ENCODE peak calls at places on chromosomes 13 and 19, in ten cellular contexts. M, J, H, S, V, C, Q, L, T and O are unnamed samples. For H3K9me3, the result is how much of the 10 kb centered on the place peaks cover.

GRCh38 chr19:405138-405965 is 3.6 kb downstream of the C2CD4C start:
- DNase-seq in M (no peak), J (no peak), H (peak), S (no peak), V (no peak), C (no peak), Q (peak), L (no peak), T (no peak), O (no peak)

GRCh38 chr19:47781590-47782318 is 3.3 kb downstream of the SELENOW start:
- DNase-seq in M (no peak), J (no peak), H (no peak), S (peak), V (no peak), C (peak), Q (no peak), L (no peak), T (peak), O (no peak)

GRCh38 chr19:35531291-35531690 is 2.0 kb upstream of the GAPDHS start:
- DNase-seq in M (no peak), J (no peak), H (no peak), S (no peak), V (no peak), C (no peak), Q (no peak), L (peak), T (no peak), O (no peak)

GRCh38 chr13:108086678-108087077 is 128.7 kb downstream of the LIG4 start:
- DNase-seq in M (no peak), J (no peak), H (no peak), S (no peak), V (no peak), C (peak), Q (no peak), L (peak), T (no peak), O (no peak)

GRCh38 chr13:67223024-67223423 is 7.1 kb downstream of the PCDH9 start:
- DNase-seq in M (no peak), J (no peak), H (no peak), S (no peak), V (no peak), C (peak), Q (no peak), L (no peak), T (no peak), O (no peak)

GRCh38 chr19:18659281-18660050 is 22.6 kb downstream of the KLHL26 start:
- DNase-seq in M (no peak), J (no peak), H (no peak), S (peak), V (no peak), C (peak), Q (no peak), L (no peak), T (peak), O (no peak)

GRCh38 chr19:558770-559439 is 13.5 kb upstream of the BSG start:
- DNase-seq in M (no peak), J (no peak), H (peak), S (no peak), V (no peak), C (no peak), Q (no peak), L (no peak), T (no peak), O (no peak)

GRCh38 chr19:18063463-18063862 is 23.3 kb downstream of the IL12RB1 start:
- DNase-seq in M (no peak), J (no peak), H (no peak), S (no peak), V (no peak), C (no peak), Q (peak), L (peak), T (no peak), O (no peak)

GRCh38 chr13:27300941-27301586 is 30.4 kb downstream of the RASL11A start:
- DNase-seq in M (no peak), J (no peak), H (no peak), S (no peak), V (no peak), C (no peak), Q (no peak), L (no peak), T (no peak), O (no peak)

GRCh38 chr19:2983351-2984195 is 6.2 kb downstream of the TLE6 start:
- DNase-seq in M (peak), J (peak), H (peak), S (peak), V (no peak), C (peak), Q (no peak), L (peak), T (peak), O (no peak)

GRCh38 chr19:45528149-45528743 is 21.0 kb downstream of the VASP start:
- DNase-seq in M (peak), J (no peak), H (no peak), S (no peak), V (no peak), C (peak), Q (no peak), L (peak), T (no peak), O (peak)

GRCh38 chr19:8577247-8577646 is at the start of gene MYO1F:
- DNase-seq in M (no peak), J (no peak), H (peak), S (peak), V (no peak), C (no peak), Q (peak), L (no peak), T (peak), O (no peak)

GRCh38 chr13:25905411-25906010 is 146.3 kb downstream of the SHISA2 start:
- DNase-seq in M (no peak), J (no peak), H (peak), S (no peak), V (no peak), C (no peak), Q (no peak), L (no peak), T (no peak), O (no peak)

GRCh38 chr13:29522044-29522685 is 73.3 kb downstream of the SLC7A1 start:
- DNase-seq in M (no peak), J (peak), H (no peak), S (peak), V (no peak), C (peak), Q (no peak), L (no peak), T (no peak), O (no peak)

GRCh38 chr19:27822336-27822735 is 1390.6 kb downstream of the UQCRFS1 start:
- DNase-seq in M (no peak), J (no peak), H (no peak), S (no peak), V (no peak), C (peak), Q (no peak), L (no peak), T (no peak), O (no peak)

GRCh38 chr19:27828781-27829275 is 1384.1 kb downstream of the UQCRFS1 start:
- DNase-seq in M (no peak), J (no peak), H (no peak), S (no peak), V (no peak), C (no peak), Q (no peak), L (no peak), T (no peak), O (no peak)

GRCh38 chr19:27821418-27822018 is 1391.4 kb downstream of the UQCRFS1 start:
- DNase-seq in M (no peak), J (no peak), H (no peak), S (no peak), V (no peak), C (no peak), Q (no peak), L (no peak), T (no peak), O (no peak)

GRCh38 chr19:27824108-27824507 is 1388.8 kb downstream of the UQCRFS1 start:
- DNase-seq in M (no peak), J (no peak), H (no peak), S (no peak), V (no peak), C (peak), Q (no peak), L (no peak), T (no peak), O (no peak)
- H3K9me3 ChIP-seq in M (under half), J (under half), H (under half), S (under half), V (under half), C (under half), Q (under half), L (under half), T (under half), O (under half)

DNA sequence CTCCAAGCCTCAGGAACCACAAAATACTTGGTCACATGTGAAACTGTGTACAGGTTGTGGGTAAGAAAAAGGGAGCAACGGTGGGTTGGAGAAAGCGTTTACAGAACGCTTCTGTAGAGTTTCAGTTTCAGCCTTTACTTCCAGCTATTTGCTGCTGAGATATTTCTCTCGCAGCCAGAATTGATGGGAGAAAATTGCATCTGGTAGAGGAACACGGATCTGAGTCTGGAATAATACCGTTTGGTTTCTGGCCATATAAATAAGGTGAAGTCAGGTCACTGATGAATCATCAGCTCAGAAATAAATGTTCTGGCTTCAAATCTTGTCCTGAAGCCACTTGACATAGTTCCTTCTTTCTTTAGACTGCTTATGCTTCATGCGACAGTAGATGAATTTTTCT is 20.3 kb upstream of the RFC3 start:
- DNase-seq in M (no peak), J (no peak), H (no peak), S (peak), V (no peak), C (peak), Q (no peak), L (no peak), T (no peak), O (no peak)
- H3K27ac ChIP-seq in M (no peak), J (no peak), H (peak), S (peak), V (no peak), C (no peak), Q (no peak), L (no peak), T (peak), O (no peak)

DNA sequence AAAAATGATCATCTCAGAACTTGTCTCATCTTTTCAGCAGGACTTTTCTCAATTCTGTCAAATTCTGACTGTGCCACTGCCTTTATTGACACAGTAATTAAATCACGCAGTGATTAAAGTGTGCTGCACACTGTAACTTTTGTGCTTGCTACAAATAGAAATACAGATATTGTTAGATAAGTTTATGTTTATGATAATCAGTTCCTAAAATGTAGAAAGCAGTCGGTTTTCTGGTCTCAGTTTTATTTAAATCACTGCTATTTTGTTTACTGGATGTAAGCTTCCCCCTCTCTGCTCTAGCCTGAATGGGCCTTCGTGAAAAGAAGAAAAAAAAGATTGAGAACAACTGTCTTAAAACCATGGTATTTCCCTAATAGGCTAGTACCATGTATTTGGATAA is 258.8 kb upstream of the STARD13 start:
- DNase-seq in M (no peak), J (no peak), H (no peak), S (no peak), V (no peak), C (no peak), Q (no peak), L (no peak), T (no peak), O (no peak)
- H3K4me3 ChIP-seq in M (no peak), J (no peak), H (no peak), S (no peak), V (no peak), C (no peak), Q (no peak), L (peak), T (peak), O (no peak)

GRCh38 chr19:57623091-57623490 is 9.0 kb downstream of the ZNF134 start:
- DNase-seq in M (no peak), J (no peak), H (no peak), S (no peak), V (no peak), C (no peak), Q (no peak), L (no peak), T (no peak), O (no peak)
- H3K9me3 ChIP-seq in M (under half), J (half or more), H (half or more), S (under half), V (half or more), C (under half), Q (under half), L (half or more), T (half or more), O (under half)

DNA sequence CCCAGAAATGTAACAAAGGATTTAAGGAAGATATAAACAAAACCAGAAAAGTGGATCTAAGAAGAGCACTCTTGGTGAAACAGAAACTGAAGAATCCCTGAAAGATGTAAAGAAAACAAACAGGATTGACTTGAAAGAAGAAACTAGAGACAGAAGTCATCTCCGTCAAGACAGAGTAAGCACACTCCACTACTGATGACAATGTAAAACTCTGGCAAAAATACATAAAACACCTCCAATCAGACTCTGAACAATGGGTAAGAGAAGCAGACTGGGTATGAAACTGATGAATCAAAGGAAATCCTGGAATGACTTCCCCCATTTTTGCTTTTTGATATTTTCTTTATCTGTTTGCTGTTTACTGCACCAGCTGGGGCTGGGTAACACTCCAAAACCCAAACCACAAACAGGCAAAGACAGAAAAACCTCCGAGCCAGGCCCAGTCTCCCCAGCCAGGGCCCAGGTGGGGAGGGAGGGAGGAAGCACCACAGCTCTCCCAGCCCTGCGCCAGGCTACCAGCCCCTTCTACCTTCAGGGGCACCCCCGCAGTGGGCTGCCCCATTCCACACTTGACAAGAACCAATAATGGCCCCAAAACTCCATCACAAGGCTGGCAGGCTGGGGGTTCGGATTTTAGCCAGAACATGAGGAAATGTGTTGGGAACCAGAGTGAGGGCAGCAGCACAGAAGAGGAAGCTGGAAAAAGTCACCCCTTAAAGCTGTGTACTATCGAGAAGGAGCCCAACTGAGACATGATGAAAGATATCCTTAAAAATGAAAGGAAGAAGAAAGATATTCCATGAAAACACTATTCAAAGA is 13.3 kb downstream of the TUBGCP3 start:
- DNase-seq in M (no peak), J (no peak), H (no peak), S (no peak), V (no peak), C (no peak), Q (no peak), L (no peak), T (no peak), O (no peak)
- H3K27ac ChIP-seq in M (no peak), J (peak), H (peak), S (no peak), V (no peak), C (no peak), Q (peak), L (no peak), T (no peak), O (no peak)

DNA sequence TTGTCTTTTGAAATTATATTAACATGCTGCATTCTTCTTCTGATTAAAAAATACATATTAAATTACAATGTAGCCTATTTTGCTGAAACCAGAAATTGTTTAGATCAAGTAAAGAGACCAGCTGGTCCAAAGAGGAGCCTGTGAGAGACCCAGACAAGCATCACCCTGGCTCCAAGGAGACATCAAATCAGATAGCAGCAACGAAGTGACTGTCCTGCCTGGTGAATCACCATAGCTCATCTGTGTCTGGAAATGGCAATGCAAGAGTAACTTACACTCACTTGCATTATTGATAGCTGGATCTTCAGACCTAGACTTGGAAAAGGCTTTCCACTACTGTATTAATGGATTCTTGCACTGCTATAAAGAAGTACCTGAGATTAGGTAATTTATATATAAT is 169.1 kb downstream of the KCTD12 start:
- DNase-seq in M (no peak), J (no peak), H (no peak), S (no peak), V (no peak), C (peak), Q (no peak), L (no peak), T (no peak), O (no peak)
- H3K4me3 ChIP-seq in M (no peak), J (no peak), H (no peak), S (no peak), V (no peak), C (no peak), Q (no peak), L (no peak), T (no peak), O (no peak)